ENCODE peak calls at places on chromosomes 11 and 22, in five cellular contexts. A, C, B, W and Z are unnamed samples. For H3K4me1, the result is how much of the 10 kb centered on the place peaks cover.

GRCh38 chr22:42857845-42858481 is 890 bp upstream of the ARFGAP3 start:
- DNase-seq in C (no peak), B (no peak), W (no peak), A (peak), Z (no peak)

GRCh38 chr11:119940401-119940976 is 197.4 kb downstream of the TRIM29 start:
- DNase-seq in B (no peak), A (no peak), C (no peak), W (no peak), Z (no peak)

GRCh38 chr11:8649361-8649760 is 33.1 kb downstream of the TRIM66 start:
- DNase-seq in B (no peak), C (no peak), A (no peak), W (no peak), Z (no peak)

GRCh38 chr11:106425819-106426218 is 348.4 kb downstream of the AASDHPPT start:
- DNase-seq in W (no peak), A (no peak), C (no peak), B (no peak), Z (no peak)

GRCh38 chr11:114262681-114263509 is 33.3 kb upstream of the NNMT start:
- DNase-seq in W (peak), B (no peak), C (peak), A (peak), Z (peak)

GRCh38 chr11:129346916-129347315 is 28.7 kb upstream of the BARX2 start:
- DNase-seq in C (no peak), A (no peak), B (no peak), W (no peak), Z (no peak)

GRCh38 chr22:45185718-45186511 is 22.2 kb downstream of the NUP50 start:
- DNase-seq in A (no peak), C (no peak), W (no peak), B (no peak), Z (no peak)

GRCh38 chr11:102309621-102310541 is 7.4 kb upstream of the BIRC3 start:
- DNase-seq in C (no peak), A (peak), W (no peak), B (peak), Z (peak)

GRCh38 chr22:42933783-42934144 is 76.7 kb upstream of the ARFGAP3 start:
- DNase-seq in A (peak), W (no peak), C (no peak), B (no peak), Z (no peak)

GRCh38 chr22:41000941-41001721 is 50.0 kb downstream of the RBX1 start:
- DNase-seq in W (no peak), C (no peak), B (no peak), A (no peak), Z (no peak)

GRCh38 chr22:28426346-28427132 is 253.1 kb downstream of the TTC28 start:
- DNase-seq in B (no peak), C (no peak), W (no peak), A (peak), Z (no peak)

GRCh38 chr11:44566952-44567875 is 1.8 kb downstream of the CD82 start:
- DNase-seq in W (no peak), C (no peak), A (no peak), B (no peak), Z (no peak)

GRCh38 chr22:39520874-39521857 is 804 bp downstream of the ATF4 start:
- DNase-seq in W (peak), A (no peak), B (no peak), C (no peak), Z (no peak)

GRCh38 chr11:74487875-74488274 is 5.6 kb downstream of the LIPT2 start:
- DNase-seq in W (no peak), B (no peak), A (peak), C (peak), Z (no peak)

GRCh38 chr11:56841210-56841810 is 92.8 kb upstream of the OR9G4 start:
- DNase-seq in A (peak), C (peak), B (no peak), W (peak), Z (peak)

GRCh38 chr11:1425439-1425838 is 35.7 kb downstream of the BRSK2 start:
- DNase-seq in C (no peak), W (no peak), B (no peak), A (no peak), Z (no peak)

GRCh38 chr11:19536131-19536530 is 176.5 kb upstream of the NAV2 start:
- DNase-seq in C (no peak), A (no peak), B (no peak), W (no peak), Z (no peak)

GRCh38 chr11:71435278-71435951 is 12.8 kb downstream of the DHCR7 start:
- DNase-seq in A (no peak), C (no peak), W (no peak), B (no peak), Z (no peak)

GRCh38 chr11:69366591-69366990 is 72.6 kb downstream of the MYEOV start:
- DNase-seq in C (no peak), A (no peak), B (no peak), W (no peak), Z (no peak)

GRCh38 chr11:3197044-3197715 is 21.4 kb downstream of the MRGPRG start:
- DNase-seq in B (no peak), C (no peak), A (no peak), W (no peak), Z (no peak)

GRCh38 chr11:2185324-2186085 is 13.9 kb upstream of the TH start:
- DNase-seq in A (no peak), B (no peak), C (no peak), W (peak), Z (no peak)

GRCh38 chr11:26527685-26528084 is 44.4 kb downstream of the MUC15 start:
- DNase-seq in W (no peak), A (no peak), C (no peak), B (no peak), Z (no peak)

GRCh38 chr11:68780829-68781228 is 29.5 kb upstream of the TESMIN start:
- DNase-seq in B (peak), C (peak), A (no peak), W (peak), Z (peak)

GRCh38 chr11:68211546-68211945 is 1.6 kb downstream of the KMT5B start:
- DNase-seq in B (no peak), W (no peak), A (no peak), C (no peak), Z (no peak)

GRCh38 chr11:10566257-10566956 is 2.1 kb downstream of the LYVE1 start:
- DNase-seq in A (no peak), C (no peak), B (no peak), W (no peak), Z (no peak)

GRCh38 chr22:39994046-39994565 is 648 bp upstream of the FAM83F start:
- DNase-seq in W (no peak), B (no peak), A (no peak), C (no peak), Z (no peak)

GRCh38 chr22:24117942-24118341 is 63.3 kb upstream of the SUSD2 start:
- DNase-seq in B (no peak), A (no peak), C (no peak), W (peak), Z (peak)

GRCh38 chr11:78961938-78962701 is 387.5 kb upstream of the NARS2 start:
- DNase-seq in A (no peak), B (no peak), C (no peak), W (peak), Z (peak)

GRCh38 chr11:78313898-78314297 is 103.7 kb downstream of the GAB2 start:
- DNase-seq in A (no peak), B (no peak), W (no peak), C (no peak), Z (no peak)

GRCh38 chr22:19565921-19566598 is 41.9 kb upstream of the CLDN5 start:
- DNase-seq in W (no peak), A (no peak), C (no peak), B (no peak), Z (no peak)

GRCh38 chr11:2721163-2721935 is 21.6 kb upstream of the KCNQ1OT1 start:
- DNase-seq in B (no peak), C (no peak), W (no peak), A (no peak), Z (peak)

GRCh38 chr11:131195801-131196517 is 174.5 kb upstream of the NTM start:
- DNase-seq in A (no peak), B (no peak), C (no peak), W (peak), Z (no peak)

GRCh38 chr22:48850658-48851287 is 976.9 kb downstream of the BRD1 start:
- DNase-seq in C (no peak), B (no peak), W (no peak), A (no peak), Z (no peak)

GRCh38 chr11:121478226-121478894 is 25.6 kb upstream of the SORL1-AS1 start:
- DNase-seq in C (no peak), A (no peak), B (no peak), W (no peak), Z (no peak)

GRCh38 chr11:72781313-72782080 is 12.3 kb downstream of the STARD10 start:
- DNase-seq in A (no peak), C (no peak), B (no peak), W (peak), Z (no peak)
- TF ChIP-seq YY1 in A (no peak), C (no peak), B (no peak), W (no peak), Z (no peak)

DNA sequence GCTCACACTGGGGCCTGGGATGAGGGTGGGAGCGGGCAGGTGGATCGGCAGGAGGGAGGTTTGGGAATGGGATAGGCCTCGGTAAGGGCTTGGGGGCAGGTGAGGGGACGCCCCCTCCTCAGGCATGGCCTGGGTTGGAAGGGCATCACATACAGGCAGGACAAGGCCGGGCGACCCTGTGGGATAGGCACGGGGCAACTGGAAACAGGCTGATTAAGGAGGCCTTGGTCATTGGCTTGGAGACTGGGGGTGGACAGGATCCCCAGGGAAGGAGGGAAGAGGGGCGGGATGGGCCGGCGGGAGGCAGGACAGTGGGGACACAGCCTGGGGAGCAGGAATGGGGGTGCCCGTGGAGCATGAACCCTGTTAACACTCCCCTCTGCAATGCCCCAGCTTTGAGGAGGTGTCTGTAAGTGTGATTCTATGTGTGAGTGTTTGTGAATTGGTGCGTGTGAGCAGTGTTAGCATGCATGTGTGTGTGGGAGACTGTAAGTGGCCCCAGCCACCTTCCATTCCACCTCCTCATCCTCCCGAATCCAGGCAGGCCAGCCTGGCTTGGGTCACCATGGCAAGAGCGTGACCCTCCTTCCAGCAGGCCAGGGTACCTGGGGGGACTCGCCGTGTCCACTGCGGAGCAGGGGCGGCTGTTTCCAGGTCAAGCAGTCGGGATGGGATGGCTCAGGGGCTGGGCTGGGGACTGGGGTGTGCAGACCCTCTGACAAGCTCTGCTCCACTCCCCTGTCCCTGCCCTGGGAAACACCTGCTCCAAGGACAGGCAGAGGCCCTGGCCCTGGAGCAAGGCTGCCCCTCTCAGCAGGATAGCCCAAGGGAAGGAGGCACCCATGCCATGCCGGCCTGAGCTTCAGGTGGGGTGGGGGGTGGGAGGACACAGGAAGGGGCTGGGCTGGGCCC is 3.4 kb upstream of the PIM3 start:
- DNase-seq in A (no peak), W (no peak), C (no peak), B (no peak), Z (no peak)
- H3K4me1 ChIP-seq in A (half or more), W (half or more), C (under half), B (under half), Z (under half)

DNA sequence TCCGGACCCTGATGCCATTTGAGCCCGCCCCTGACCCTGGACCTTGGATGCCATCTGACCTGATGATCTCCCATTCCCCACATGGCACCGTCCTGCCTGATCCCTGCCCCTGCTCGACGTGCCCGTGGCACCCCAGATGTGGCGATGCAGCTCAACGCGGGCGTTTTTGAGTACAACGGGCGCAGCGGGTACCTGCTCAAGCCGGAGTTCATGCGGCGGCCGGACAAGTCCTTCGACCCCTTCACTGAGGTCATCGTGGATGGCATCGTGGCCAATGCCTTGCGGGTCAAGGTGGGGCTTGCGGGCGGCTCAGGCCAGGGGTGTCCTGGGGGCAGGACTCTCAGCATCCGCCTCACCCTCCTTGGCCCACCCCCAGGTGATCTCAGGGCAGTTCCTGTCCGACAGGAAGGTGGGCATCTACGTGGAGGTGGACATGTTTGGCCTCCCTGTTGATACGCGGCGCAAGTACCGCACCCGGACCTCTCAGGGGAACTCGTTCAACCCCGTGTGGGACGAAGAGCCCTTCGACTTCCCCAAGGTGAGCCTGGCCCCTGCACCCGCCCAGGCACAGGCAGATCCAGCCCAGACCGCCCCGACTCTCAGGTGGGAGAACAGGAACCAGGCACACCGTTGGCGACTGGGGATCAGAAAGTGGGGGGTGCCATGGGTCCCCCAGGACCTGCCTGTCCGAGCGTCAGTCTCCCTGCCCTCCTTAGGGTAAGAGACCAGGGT is 11.1 kb downstream of the PLCB3 start:
- DNase-seq in B (no peak), A (no peak), C (no peak), W (no peak), Z (no peak)
- TF ChIP-seq YY1 in B (no peak), A (no peak), C (no peak), W (no peak), Z (no peak)

GRCh38 chr11:72831521-72832300 is 17.5 kb downstream of the ATG16L2 start:
- DNase-seq in C (peak), B (peak), A (peak), W (peak), Z (peak)
- H3K4me1 ChIP-seq in C (under half), B (under half), A (under half), W (under half), Z (under half)

GRCh38 chr11:33736148-33736809 is at the start of gene CD59:
- DNase-seq in W (peak), C (peak), B (peak), A (peak), Z (peak)

GRCh38 chr11:33734441-33735165 is 1.6 kb downstream of the CD59 start:
- DNase-seq in W (no peak), B (no peak), C (no peak), A (no peak), Z (no peak)

GRCh38 chr11:33735166-33735425 is 1.1 kb downstream of the CD59 start:
- DNase-seq in B (no peak), A (no peak), C (no peak), W (no peak), Z (no peak)

GRCh38 chr11:33733978-33734377 is 2.2 kb downstream of the CD59 start:
- DNase-seq in W (no peak), C (no peak), B (no peak), A (no peak), Z (no peak)

GRCh38 chr11:33735426-33736147 is 636 bp downstream of the CD59 start:
- DNase-seq in C (no peak), W (peak), A (peak), B (no peak), Z (no peak)
- TF ChIP-seq YY1 in C (no peak), W (no peak), A (no peak), B (peak), Z (no peak)

GRCh38 chr11:31808268-31808667 is 2.9 kb downstream of the PAX6 start:
- DNase-seq in C (no peak), B (no peak), A (no peak), W (no peak), Z (no peak)

GRCh38 chr11:31807791-31808074 is 3.4 kb downstream of the PAX6 start:
- DNase-seq in B (no peak), W (no peak), A (no peak), C (no peak), Z (no peak)

GRCh38 chr11:31805629-31806185 is 5.4 kb downstream of the PAX6 start:
- DNase-seq in W (peak), C (no peak), B (no peak), A (no peak), Z (no peak)

GRCh38 chr11:31806186-31806943 is 4.8 kb downstream of the PAX6 start:
- DNase-seq in C (no peak), W (no peak), A (no peak), B (no peak), Z (no peak)

GRCh38 chr11:31806944-31807790 is 4.0 kb downstream of the PAX6 start:
- DNase-seq in B (no peak), A (no peak), C (no peak), W (peak), Z (no peak)
- H3K4me1 ChIP-seq in B (under half), A (under half), C (under half), W (under half), Z (under half)

GRCh38 chr11:86745571-86745970 is 54.8 kb upstream of the PRSS23 start:
- DNase-seq in W (no peak), A (no peak), B (no peak), C (no peak), Z (no peak)

GRCh38 chr11:86749376-86749775 is 51.0 kb upstream of the PRSS23 start:
- DNase-seq in B (no peak), C (no peak), A (no peak), W (no peak), Z (no peak)

GRCh38 chr11:86748296-86748695 is 52.0 kb upstream of the PRSS23 start:
- DNase-seq in C (no peak), W (no peak), A (no peak), B (no peak), Z (no peak)

GRCh38 chr11:86747801-86748200 is 52.5 kb upstream of the PRSS23 start:
- DNase-seq in W (no peak), A (no peak), C (no peak), B (no peak), Z (no peak)

DNA sequence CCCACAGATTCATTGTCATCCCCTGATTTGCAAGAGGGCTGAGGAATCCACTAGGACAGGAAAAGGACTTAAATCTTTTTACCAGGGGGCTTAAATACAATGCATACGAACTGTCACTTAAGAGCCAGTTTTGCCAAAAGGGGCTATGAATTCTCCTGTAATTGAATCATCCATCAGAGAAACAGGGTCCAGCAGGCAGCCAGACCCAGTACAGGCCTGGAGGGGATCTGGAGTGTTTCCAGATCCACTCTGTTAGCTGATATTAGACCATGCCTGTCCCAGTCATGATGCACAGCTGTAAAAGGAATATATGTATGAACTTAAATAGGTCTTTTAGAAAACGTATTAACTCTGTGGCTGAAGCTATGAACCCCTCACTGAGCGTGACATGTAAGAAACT is 53.8 kb upstream of the PRSS23 start:
- DNase-seq in A (no peak), W (peak), C (no peak), B (no peak), Z (no peak)
- TF ChIP-seq YY1 in A (no peak), W (no peak), C (no peak), B (no peak), Z (no peak)

DNA sequence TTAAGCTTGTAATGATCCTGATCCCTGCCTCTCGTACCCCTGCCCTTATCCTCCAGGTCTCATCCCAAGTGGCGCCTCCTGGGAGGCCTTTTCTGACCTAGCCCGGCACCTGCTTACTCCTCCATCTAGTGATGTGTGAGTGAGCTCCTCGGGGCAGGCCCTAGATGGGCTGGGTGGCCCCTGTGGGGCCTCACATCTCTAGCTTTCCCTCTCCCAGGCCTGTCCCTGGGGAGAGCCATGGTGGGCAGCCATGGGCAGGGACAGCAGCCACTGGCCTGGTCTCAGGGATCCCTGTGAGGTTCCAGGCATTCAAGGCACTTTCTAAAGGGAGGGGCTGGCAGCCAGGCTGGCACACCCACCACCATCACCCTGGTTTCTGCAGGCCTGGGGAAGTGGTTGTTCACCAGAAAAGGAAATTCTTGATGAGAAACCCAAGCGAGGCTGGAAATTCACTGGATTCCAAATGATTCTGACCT is 27.9 kb downstream of the GNAZ start:
- DNase-seq in W (no peak), C (no peak), A (no peak), B (no peak), Z (no peak)
- H3K4me1 ChIP-seq in W (under half), C (under half), A (under half), B (under half), Z (under half)